ENCODE peak calls at places on chromosomes 13 and 19, in ten cellular contexts. W is hepatic stellate cell, O is left cardiac atrium, Z is fibroblast of pulmonary artery, H is LHCN-M2, S is WTC11, U is Panc1, J is foreskin fibroblast, M is non-pigmented ciliary epithelial cell, N is posterior cingulate gyrus. Y is an unnamed sample.

GRCh38 chr19:5943623-5944022 is 29.6 kb downstream of the CAPS start:
- DNase-seq in M (no peak), S (no peak), Z (peak; percentile 71), U (no peak), H (peak; percentile 35), N (no peak), O (no peak), J (peak; percentile 34), W (no peak), Y (no peak)

GRCh38 chr19:5693195-5694166 is 3.4 kb downstream of the RPL36 start:
- DNase-seq in M (no peak), H (peak; percentile 51), Z (no peak), J (no peak), W (no peak), N (no peak), O (no peak), U (no peak), S (no peak), Y (no peak)

GRCh38 chr13:31930901-31931522 is 100.6 kb upstream of the FRY start:
- DNase-seq in W (no peak), N (no peak), O (no peak), U (no peak), S (no peak), Z (no peak), M (no peak), J (no peak), H (no peak), Y (no peak)

GRCh38 chr19:45769821-45770191 is 754 bp upstream of the SIX5 start:
- DNase-seq in U (no peak), M (no peak), S (peak; percentile 38), W (peak; percentile 50), N (peak; percentile 31), Z (peak; percentile 52), O (peak; percentile 66), H (peak; percentile 52), J (peak; percentile 61), Y (peak; percentile 52)

GRCh38 chr13:36839981-36840380 is 21.0 kb downstream of the RFXAP start:
- DNase-seq in O (no peak), H (no peak), U (no peak), Z (no peak), M (no peak), N (no peak), W (no peak), S (no peak), J (no peak), Y (no peak)

GRCh38 chr13:101289764-101290163 is 126.5 kb downstream of the NALCN start:
- DNase-seq in W (peak; percentile 32), J (peak; percentile 70), O (no peak), U (no peak), N (peak; percentile 68), M (no peak), S (peak; percentile 79), Z (peak; percentile 28), H (peak; percentile 50), Y (peak; percentile 8)

GRCh38 chr19:4582112-4582553 is 22.6 kb upstream of the SEMA6B start:
- DNase-seq in W (no peak), J (no peak), M (no peak), S (no peak), N (no peak), O (no peak), U (no peak), H (no peak), Z (no peak), Y (no peak)

GRCh38 chr19:51784922-51785690 is 9.9 kb upstream of the FPR3 start:
- DNase-seq in W (peak; percentile 34), N (no peak), J (peak; percentile 6), O (peak; percentile 80), S (no peak), H (peak; percentile 88), M (no peak), U (no peak), Z (peak; percentile 87), Y (peak; percentile 41)

GRCh38 chr19:5403968-5404640 is 51.1 kb upstream of the ZNRF4 start:
- DNase-seq in Z (peak; percentile 90), U (peak; percentile 2), H (peak; percentile 84), N (peak; percentile 45), O (peak; percentile 88), J (peak; percentile 91), M (peak; percentile 52), W (peak; percentile 80), S (peak; percentile 98), Y (peak; percentile 75)

Y was measured in MG63.